ENCODE peak calls at places on chromosomes 3 and 15, in eight cellular contexts. V, E, B, K, J, I, Q and R are unnamed samples.

GRCh38 chr3:86562095-86562494 is 428.9 kb downstream of the VGLL3 start:
- DNase-seq in V (no peak), E (no peak), B (no peak), K (no peak), J (no peak), I (no peak), Q (no peak), R (no peak)

GRCh38 chr3:151548206-151548605 is 87.3 kb upstream of the IGSF10 start:
- DNase-seq in V (no peak), E (no peak), B (no peak), K (no peak), J (no peak), I (no peak), Q (no peak), R (no peak)

GRCh38 chr15:37053070-37053653 is 47.2 kb downstream of the MEIS2 start:
- DNase-seq in V (no peak), E (no peak), B (no peak), K (no peak), J (no peak), I (no peak), Q (no peak), R (no peak)

GRCh38 chr15:32685576-32685975 is 32.2 kb upstream of the GREM1 start:
- DNase-seq in V (no peak), E (no peak), B (no peak), K (no peak), J (peak), I (no peak), Q (no peak), R (no peak)

GRCh38 chr3:37386627-37387230 is 212.3 kb upstream of the LRRFIP2 start:
- DNase-seq in V (peak), E (no peak), B (no peak), K (no peak), J (no peak), I (no peak), Q (no peak), R (no peak)

GRCh38 chr3:95627697-95628096 is 1186.7 kb upstream of the EPHA6 start:
- DNase-seq in V (no peak), E (no peak), B (no peak), K (no peak), J (no peak), I (no peak), Q (no peak), R (no peak)

GRCh38 chr3:66473181-66473580 is 27.6 kb downstream of the LRIG1 start:
- DNase-seq in V (no peak), E (no peak), B (no peak), K (no peak), J (no peak), I (no peak), Q (no peak), R (no peak)

GRCh38 chr3:187618732-187619131 is 51.5 kb downstream of the SST start:
- DNase-seq in V (no peak), E (no peak), B (no peak), K (no peak), J (no peak), I (no peak), Q (no peak), R (no peak)

GRCh38 chr15:70717237-70717793 is 46.0 kb downstream of the UACA start:
- DNase-seq in V (no peak), E (no peak), B (no peak), K (peak), J (no peak), I (no peak), Q (no peak), R (no peak)

GRCh38 chr3:106333911-106334618 is 465.3 kb upstream of the CBLB start:
- DNase-seq in V (no peak), E (no peak), B (no peak), K (no peak), J (no peak), I (no peak), Q (no peak), R (no peak)

GRCh38 chr3:150130404-150131100 is 159.9 kb upstream of the PFN2 start:
- DNase-seq in V (no peak), E (no peak), B (no peak), K (no peak), J (no peak), I (no peak), Q (no peak), R (no peak)

GRCh38 chr3:58082047-58082446 is 73.8 kb downstream of the FLNB start:
- DNase-seq in V (no peak), E (no peak), B (no peak), K (no peak), J (no peak), I (no peak), Q (no peak), R (no peak)

GRCh38 chr15:47685141-47685870 is 32.0 kb upstream of the SEMA6D start:
- DNase-seq in V (no peak), E (no peak), B (no peak), K (no peak), J (no peak), I (no peak), Q (no peak), R (no peak)

GRCh38 chr3:194476784-194477183 is 10.0 kb downstream of the ATP13A3 start:
- DNase-seq in V (no peak), E (no peak), B (no peak), K (no peak), J (no peak), I (peak), Q (no peak), R (no peak)

GRCh38 chr15:68054658-68055223 is 626 bp downstream of the PIAS1 start:
- DNase-seq in V (peak), E (peak), B (no peak), K (peak), J (peak), I (peak), Q (peak), R (peak)

GRCh38 chr3:11631822-11632221 is 11.9 kb downstream of the VGLL4 start:
- DNase-seq in V (no peak), E (no peak), B (no peak), K (no peak), J (no peak), I (no peak), Q (no peak), R (no peak)

GRCh38 chr3:159892171-159892791 is 96.4 kb upstream of the IL12A start:
- DNase-seq in V (no peak), E (no peak), B (no peak), K (no peak), J (no peak), I (no peak), Q (no peak), R (peak)

GRCh38 chr3:129116482-129116946 is 5.1 kb downstream of the RAB43 start:
- DNase-seq in V (no peak), E (no peak), B (no peak), K (no peak), J (no peak), I (no peak), Q (no peak), R (peak)

GRCh38 chr15:29451201-29451781 is 181.7 kb upstream of the NSMCE3 start:
- DNase-seq in V (no peak), E (no peak), B (no peak), K (no peak), J (peak), I (no peak), Q (no peak), R (peak)

GRCh38 chr3:70963412-70963811 is 620.1 kb downstream of the FOXP1 start:
- DNase-seq in V (no peak), E (no peak), B (no peak), K (no peak), J (no peak), I (no peak), Q (no peak), R (no peak)

GRCh38 chr3:128487813-128488635 is 5.0 kb downstream of the GATA2 start:
- DNase-seq in V (peak), E (peak), B (peak), K (peak), J (peak), I (peak), Q (peak), R (peak)

GRCh38 chr3:45367451-45367850 is 20.9 kb upstream of the LARS2 start:
- DNase-seq in V (no peak), E (no peak), B (no peak), K (no peak), J (peak), I (peak), Q (no peak), R (no peak)

GRCh38 chr15:89329329-89330084 is 5.1 kb downstream of the POLG start:
- DNase-seq in V (no peak), E (peak), B (no peak), K (no peak), J (no peak), I (no peak), Q (no peak), R (no peak)

GRCh38 chr3:44914936-44915335 is 40.5 kb downstream of the TGM4 start:
- DNase-seq in V (no peak), E (no peak), B (no peak), K (no peak), J (no peak), I (no peak), Q (peak), R (peak)

GRCh38 chr3:112741956-112742355 is 101.0 kb upstream of the CCDC80 start:
- DNase-seq in V (no peak), E (no peak), B (no peak), K (no peak), J (no peak), I (no peak), Q (no peak), R (no peak)

GRCh38 chr3:8500966-8501365 is 657 bp upstream of the LMCD1 start:
- DNase-seq in V (no peak), E (no peak), B (no peak), K (no peak), J (no peak), I (no peak), Q (no peak), R (no peak)

GRCh38 chr3:8500208-8500961 is 1.2 kb upstream of the LMCD1 start:
- DNase-seq in V (no peak), E (no peak), B (no peak), K (peak), J (peak), I (no peak), Q (no peak), R (peak)

GRCh38 chr3:8499181-8499611 is 2.4 kb upstream of the LMCD1 start:
- DNase-seq in V (no peak), E (no peak), B (no peak), K (peak), J (no peak), I (no peak), Q (no peak), R (peak)

GRCh38 chr3:8503461-8503860 is 1.8 kb downstream of the LMCD1 start:
- DNase-seq in V (no peak), E (no peak), B (no peak), K (no peak), J (peak), I (no peak), Q (no peak), R (no peak)

GRCh38 chr3:8501388-8502131 is at the start of gene LMCD1:
- DNase-seq in V (peak), E (peak), B (peak), K (peak), J (peak), I (peak), Q (peak), R (peak)
- TF ChIP-seq POLR2A in V (peak), E (no peak), B (no peak), K (peak), J (peak), I (peak), Q (peak), R (no peak)

DNA sequence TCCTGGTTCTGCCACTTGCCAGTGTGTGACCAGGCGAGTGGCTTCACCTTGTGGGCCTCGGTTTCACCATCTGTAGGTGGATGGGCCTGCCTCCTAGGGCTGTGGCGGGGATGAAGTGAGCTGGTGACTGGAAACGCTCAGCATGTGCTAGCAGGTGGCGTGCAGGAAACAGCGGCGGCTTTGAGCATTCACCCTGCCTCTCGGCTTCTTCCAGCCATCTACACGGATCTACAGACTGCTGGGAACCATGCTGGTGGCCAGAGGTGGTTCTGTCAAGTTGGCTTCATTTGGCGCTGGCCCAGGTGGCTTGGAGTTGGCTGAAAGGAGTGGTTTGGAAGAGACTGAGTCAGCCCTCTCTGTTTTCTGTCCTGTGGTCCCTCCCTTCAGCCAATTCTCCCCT is 106.3 kb downstream of the NUP210 start:
- DNase-seq in V (no peak), E (no peak), B (no peak), K (no peak), J (no peak), I (no peak), Q (no peak), R (no peak)
- TF ChIP-seq POLR2A in V (no peak), E (no peak), B (no peak), K (no peak), J (no peak), I (no peak), Q (no peak), R (no peak)

GRCh38 chr15:73385205-73385604 is 16.4 kb upstream of the HCN4 start:
- DNase-seq in V (no peak), E (no peak), B (no peak), K (no peak), J (no peak), I (no peak), Q (no peak), R (no peak)

GRCh38 chr15:73388256-73388781 is 19.6 kb upstream of the HCN4 start:
- DNase-seq in V (no peak), E (no peak), B (no peak), K (no peak), J (peak), I (no peak), Q (peak), R (no peak)

GRCh38 chr15:73386886-73387506 is 18.2 kb upstream of the HCN4 start:
- DNase-seq in V (no peak), E (no peak), B (no peak), K (no peak), J (no peak), I (no peak), Q (no peak), R (no peak)

GRCh38 chr15:73387507-73388255 is 18.9 kb upstream of the HCN4 start:
- DNase-seq in V (no peak), E (no peak), B (no peak), K (no peak), J (no peak), I (no peak), Q (no peak), R (no peak)

DNA sequence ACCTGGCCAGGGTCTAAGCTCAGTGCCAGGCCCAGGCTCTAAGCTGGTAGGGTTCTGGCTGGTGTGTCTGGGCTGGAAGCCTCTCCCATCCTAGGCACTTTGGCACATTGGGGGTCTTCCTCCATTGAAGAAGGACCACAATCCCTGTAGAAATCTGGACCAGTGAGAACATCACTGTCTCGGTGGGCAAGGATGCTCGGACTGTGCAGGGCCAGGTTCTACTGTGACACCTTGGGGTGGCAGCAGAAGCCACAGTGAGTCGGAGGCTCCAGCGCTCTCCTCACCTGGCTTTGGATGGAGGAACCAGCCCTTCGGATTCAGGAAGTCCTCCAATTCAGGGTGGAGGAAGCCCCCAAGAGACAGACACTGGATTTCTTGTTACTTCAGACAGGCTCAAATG is 17.5 kb upstream of the HCN4 start:
- DNase-seq in V (no peak), E (no peak), B (no peak), K (no peak), J (no peak), I (no peak), Q (no peak), R (no peak)
- TF ChIP-seq POLR2A in V (no peak), E (no peak), B (no peak), K (no peak), J (no peak), I (no peak), Q (no peak), R (no peak)

GRCh38 chr15:74961616-74962015 is 5.0 kb upstream of the RPP25 start:
- DNase-seq in V (no peak), E (no peak), B (no peak), K (no peak), J (no peak), I (no peak), Q (no peak), R (no peak)

GRCh38 chr15:74958908-74959642 is 2.5 kb upstream of the RPP25 start:
- DNase-seq in V (no peak), E (no peak), B (no peak), K (no peak), J (no peak), I (no peak), Q (no peak), R (no peak)

GRCh38 chr15:74959643-74959939 is 3.0 kb upstream of the RPP25 start:
- DNase-seq in V (no peak), E (no peak), B (no peak), K (no peak), J (no peak), I (no peak), Q (no peak), R (no peak)

GRCh38 chr15:74960995-74961588 is 4.5 kb upstream of the RPP25 start:
- DNase-seq in V (no peak), E (no peak), B (no peak), K (no peak), J (no peak), I (no peak), Q (no peak), R (peak)

DNA sequence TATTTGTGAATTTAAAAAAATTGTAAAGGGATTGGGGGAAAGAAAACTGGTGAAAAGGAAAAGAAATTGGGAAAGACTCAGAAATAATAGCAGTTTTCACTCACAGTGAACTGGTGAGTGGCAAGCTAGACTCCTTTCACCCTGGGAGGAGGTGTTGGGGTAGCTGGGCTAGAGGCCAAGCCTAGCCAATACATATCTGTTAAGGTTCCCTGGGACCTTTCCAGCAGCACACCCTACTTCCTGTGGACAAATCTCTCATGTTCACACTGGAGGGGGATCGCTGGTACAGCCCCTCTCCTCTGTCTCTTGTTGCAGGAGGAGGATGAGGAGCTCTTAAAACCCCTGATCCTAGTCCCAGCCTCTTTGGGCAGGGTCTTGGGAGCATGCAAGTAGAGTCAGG is 3.7 kb upstream of the RPP25 start:
- DNase-seq in V (no peak), E (no peak), B (no peak), K (no peak), J (no peak), I (no peak), Q (no peak), R (peak)
- TF ChIP-seq POLR2A in V (no peak), E (no peak), B (no peak), K (no peak), J (no peak), I (no peak), Q (no peak), R (no peak)